ENCODE peak calls at places on chromosomes 12 and 14, in four cellular contexts. E is astrocyte, S is cardiac muscle cell, R is heart right ventricle. Q is an unnamed sample.

GRCh38 chr12:54940695-54941315 is 43.8 kb downstream of the TESPA1 start:
- DNase-seq in E (no peak), S (no peak), R (no peak), Q (no peak)

GRCh38 chr12:79908366-79908765 is 26.5 kb downstream of the PPP1R12A start:
- DNase-seq in E (no peak), S (no peak), R (no peak), Q (no peak)

GRCh38 chr14:100828448-100828834 is 2.5 kb downstream of the MEG3 start:
- DNase-seq in E (no peak), S (no peak), R (no peak), Q (no peak)

GRCh38 chr12:106415134-106415533 is 57.6 kb downstream of the POLR3B start:
- DNase-seq in E (peak), S (no peak), R (no peak), Q (no peak)

GRCh38 chr12:54624316-54625279 is 10.1 kb downstream of the LACRT start:
- DNase-seq in E (no peak), S (peak), R (no peak), Q (no peak)

GRCh38 chr14:36747411-36748184 is 85.9 kb downstream of the PAX9 start:
- DNase-seq in E (no peak), S (no peak), R (no peak), Q (no peak)

GRCh38 chr14:99756796-99757195 is 36.4 kb upstream of the EML1 start:
- DNase-seq in E (peak), S (no peak), R (no peak), Q (no peak)

GRCh38 chr12:59834659-59835474 is 239.0 kb downstream of the SLC16A7 start:
- DNase-seq in E (peak), S (peak), R (no peak), Q (no peak)

GRCh38 chr14:83395321-83395720 is 1861.7 kb upstream of the SEL1L start:
- DNase-seq in E (no peak), S (no peak), R (no peak), Q (no peak)

GRCh38 chr14:56902413-56902812 is 92.1 kb upstream of the OTX2 start:
- DNase-seq in E (no peak), S (no peak), R (no peak), Q (no peak)

GRCh38 chr14:95237956-95238355 is 80.6 kb upstream of the DICER1 start:
- DNase-seq in E (no peak), S (no peak), R (no peak), Q (no peak)

GRCh38 chr12:32822344-32822743 is 66.6 kb upstream of the YARS2 start:
- DNase-seq in E (no peak), S (no peak), R (no peak), Q (no peak)

GRCh38 chr12:131487379-131488129 is 223.3 kb upstream of the SFSWAP start:
- DNase-seq in E (no peak), S (no peak), R (no peak), Q (no peak)

GRCh38 chr12:72072613-72073212 is 134.1 kb downstream of the TPH2 start:
- DNase-seq in E (no peak), S (peak), R (no peak), Q (no peak)

GRCh38 chr12:27969011-27969900 is 3.3 kb downstream of the PTHLH start:
- DNase-seq in E (peak), S (peak), R (peak), Q (no peak)
- H3K4me3 ChIP-seq in E (peak), S (peak), R (peak), Q (peak)

DNA sequence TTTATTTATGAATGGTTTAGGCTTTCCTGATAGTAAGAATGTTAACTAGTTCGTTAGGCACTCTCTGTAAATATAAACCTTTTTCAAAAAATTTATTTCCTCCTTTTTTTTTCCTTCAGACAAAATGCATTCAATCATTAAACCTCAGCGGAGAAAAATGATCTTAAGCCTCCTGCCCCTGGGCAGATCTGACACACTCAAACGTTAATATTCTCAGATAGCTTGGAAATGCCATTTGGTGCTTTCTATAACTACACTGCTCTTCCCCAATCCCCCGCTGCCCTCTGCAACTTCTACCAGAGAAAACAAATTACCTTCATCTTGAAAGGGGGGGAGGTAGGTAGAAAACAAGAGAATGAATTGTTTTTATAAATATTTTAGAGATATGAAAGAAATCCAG is 521.2 kb downstream of the MED13L start:
- DNase-seq in E (no peak), S (no peak), R (no peak), Q (no peak)
- H3K27ac ChIP-seq in E (no peak), S (no peak), R (no peak), Q (no peak)

DNA sequence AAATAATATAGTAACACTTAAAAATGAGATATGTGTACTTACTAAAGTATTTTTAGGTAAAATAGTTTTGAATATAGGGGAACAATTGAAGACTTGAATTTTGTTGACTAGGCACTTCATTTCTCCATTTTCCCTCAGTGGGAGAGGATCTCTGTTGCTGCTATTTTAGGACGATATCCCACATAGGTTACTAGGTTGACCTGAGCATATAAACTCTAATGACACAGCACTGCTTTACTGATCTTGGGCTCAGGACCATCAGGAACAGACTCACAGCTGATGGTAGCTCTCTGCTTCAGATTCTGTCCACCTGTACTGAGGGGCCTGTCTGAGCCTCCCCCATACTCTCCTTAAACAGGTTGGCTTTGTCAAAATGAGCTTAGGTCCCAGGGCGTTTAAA is 5.9 kb downstream of the NEDD1 start:
- DNase-seq in E (no peak), S (no peak), R (no peak), Q (no peak)
- TF ChIP-seq CTCF in E (no peak), S (no peak), R (no peak), Q (no peak)

GRCh38 chr14:68011629-68012028 is 192.1 kb downstream of the RAD51B start:
- DNase-seq in E (peak), S (no peak), R (no peak), Q (no peak)
- H3K4me3 ChIP-seq in E (no peak), S (no peak), R (no peak), Q (peak)

DNA sequence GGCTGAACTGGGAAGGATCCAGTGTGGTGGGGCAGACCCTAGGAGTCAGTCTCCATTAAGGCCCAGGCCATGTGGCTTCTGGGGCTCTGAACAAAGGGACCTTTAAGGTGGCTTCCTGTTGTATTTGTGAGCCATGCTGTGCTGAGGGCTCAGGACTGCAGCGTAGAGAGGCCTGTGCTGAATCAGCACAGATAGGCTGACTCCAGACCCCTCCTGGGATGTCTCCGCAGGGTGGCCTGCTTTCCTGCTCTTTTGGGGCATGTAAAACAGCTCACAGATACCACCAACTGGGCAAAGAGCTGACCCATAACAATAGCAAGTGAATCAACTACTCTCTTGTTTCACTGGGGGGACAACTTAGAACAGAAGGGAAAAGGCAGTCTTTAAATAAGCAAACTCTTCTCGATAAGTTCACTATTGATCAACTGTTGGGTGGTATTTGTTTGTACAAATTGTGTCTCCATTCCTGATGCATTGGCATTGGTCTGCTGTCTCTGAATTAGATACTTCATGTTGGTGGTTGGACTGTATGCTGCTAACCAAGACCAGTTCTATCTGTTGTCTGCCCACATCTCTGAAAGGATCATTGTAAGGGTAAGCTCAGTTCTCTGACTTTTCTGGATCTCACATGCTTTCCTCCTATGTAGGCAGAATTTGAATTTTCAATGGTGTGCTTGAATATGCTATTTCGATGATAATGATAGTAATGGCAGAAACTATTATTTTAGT is 71.8 kb downstream of the MYRFL start:
- DNase-seq in E (no peak), S (no peak), R (no peak), Q (no peak)
- H3K27ac ChIP-seq in E (peak), S (no peak), R (no peak), Q (no peak)

GRCh38 chr12:108770963-108771362 is 39.6 kb upstream of the CORO1C start:
- DNase-seq in E (no peak), S (no peak), R (no peak), Q (no peak)
- TF ChIP-seq CTCF in E (no peak), S (no peak), R (no peak), Q (no peak)

GRCh38 chr12:5185435-5186069 is 141.9 kb downstream of the KCNA5 start:
- DNase-seq in E (no peak), S (no peak), R (no peak), Q (no peak)
- H3K4me3 ChIP-seq in E (no peak), S (no peak), R (no peak), Q (peak)

GRCh38 chr14:50222061-50222613 is 9.2 kb downstream of the SOS2 start:
- DNase-seq in E (peak), S (no peak), R (no peak), Q (no peak)

GRCh38 chr14:50229646-50230045 is 1.7 kb downstream of the SOS2 start:
- DNase-seq in E (no peak), S (no peak), R (no peak), Q (no peak)

GRCh38 chr14:50225974-50226297 is 5.4 kb downstream of the SOS2 start:
- DNase-seq in E (no peak), S (no peak), R (no peak), Q (no peak)

GRCh38 chr14:50228313-50228712 is 3.1 kb downstream of the SOS2 start:
- DNase-seq in E (no peak), S (no peak), R (no peak), Q (no peak)

GRCh38 chr14:50225067-50225973 is 6.1 kb downstream of the SOS2 start:
- DNase-seq in E (peak), S (peak), R (peak), Q (no peak)
- H3K27ac ChIP-seq in E (no peak), S (peak), R (peak), Q (peak)

GRCh38 chr12:93537769-93538168 is 34.7 kb upstream of the SOCS2 start:
- DNase-seq in E (no peak), S (no peak), R (no peak), Q (no peak)
- TF ChIP-seq CTCF in E (peak), S (peak), R (no peak), Q (no peak)

Q was measured in coronary artery.